ENCODE peak calls at places on chromosomes 1 and 21, in four cellular contexts. One of them, this sample, is unnamed.

GRCh38 chr1:183609313-183609712 is 19.1 kb upstream of the NCF2 start:
- DNase-seq in T1000: no peak
- DNase-seq in AG08396: peak; percentile 34
- DNase-seq in glomerular endothelial cell: peak; percentile 22
- DNase-seq in this sample: no peak

GRCh38 chr1:117967472-117967871 is 37.9 kb downstream of the WDR3 start:
- DNase-seq in T1000: no peak
- DNase-seq in AG08396: peak; percentile 21
- DNase-seq in glomerular endothelial cell: no peak
- DNase-seq in this sample: peak; percentile 14

GRCh38 chr1:159141584-159142518 is 29.6 kb upstream of the CADM3 start:
- DNase-seq in T1000: no peak
- DNase-seq in AG08396: peak; percentile 60
- DNase-seq in glomerular endothelial cell: no peak
- DNase-seq in this sample: peak; percentile 78

GRCh38 chr1:5693595-5693994 is 298.6 kb downstream of the NPHP4 start:
- DNase-seq in T1000: no peak
- DNase-seq in AG08396: no peak
- DNase-seq in glomerular endothelial cell: no peak
- DNase-seq in this sample: no peak

GRCh38 chr1:151846062-151846568 is 6.5 kb upstream of the C2CD4D start:
- DNase-seq in T1000: no peak
- DNase-seq in AG08396: peak; percentile 69
- DNase-seq in glomerular endothelial cell: no peak
- DNase-seq in this sample: no peak

GRCh38 chr21:46095106-46095719 is 2.7 kb upstream of the COL6A2 start:
- DNase-seq in T1000: no peak
- DNase-seq in AG08396: no peak
- DNase-seq in glomerular endothelial cell: no peak
- DNase-seq in this sample: no peak

GRCh38 chr1:10671551-10672375 is 124.7 kb downstream of the CASZ1 start:
- DNase-seq in T1000: no peak
- DNase-seq in AG08396: no peak
- DNase-seq in glomerular endothelial cell: no peak
- DNase-seq in this sample: no peak

GRCh38 chr1:147892731-147893214 is 9.8 kb upstream of the GJA8 start:
- DNase-seq in T1000: peak; percentile 10
- DNase-seq in AG08396: peak; percentile 68
- DNase-seq in glomerular endothelial cell: peak; percentile 36
- DNase-seq in this sample: no peak

GRCh38 chr1:214510477-214510876 is 40.9 kb downstream of the PTPN14 start:
- DNase-seq in T1000: no peak
- DNase-seq in AG08396: no peak
- DNase-seq in glomerular endothelial cell: no peak
- DNase-seq in this sample: no peak

GRCh38 chr1:180178511-180179161 is 24.0 kb downstream of the QSOX1 start:
- DNase-seq in T1000: peak; percentile 40
- DNase-seq in AG08396: peak; percentile 82
- DNase-seq in glomerular endothelial cell: no peak
- DNase-seq in this sample: no peak

GRCh38 chr1:70459502-70460225 is 48.6 kb downstream of the CTH start:
- DNase-seq in T1000: no peak
- DNase-seq in AG08396: no peak
- DNase-seq in glomerular endothelial cell: no peak
- DNase-seq in this sample: no peak

GRCh38 chr1:228118040-228118439 is 8.9 kb upstream of the MRPL55 start:
- DNase-seq in T1000: no peak
- DNase-seq in AG08396: no peak
- DNase-seq in glomerular endothelial cell: no peak
- DNase-seq in this sample: no peak

GRCh38 chr1:84780000-84780716 is 89.9 kb upstream of the SSX2IP start:
- DNase-seq in T1000: no peak
- DNase-seq in AG08396: no peak
- DNase-seq in glomerular endothelial cell: no peak
- DNase-seq in this sample: no peak

GRCh38 chr1:11888206-11888876 is 29.6 kb upstream of the NPPB start:
- DNase-seq in T1000: no peak
- DNase-seq in AG08396: no peak
- DNase-seq in glomerular endothelial cell: no peak
- DNase-seq in this sample: no peak

GRCh38 chr1:119316870-119317416 is 51.6 kb upstream of the HAO2 start:
- DNase-seq in T1000: no peak
- DNase-seq in AG08396: no peak
- DNase-seq in glomerular endothelial cell: no peak
- DNase-seq in this sample: no peak

GRCh38 chr21:35465750-35466149 is 416.6 kb upstream of the RUNX1 start:
- DNase-seq in T1000: no peak
- DNase-seq in AG08396: no peak
- DNase-seq in glomerular endothelial cell: no peak
- DNase-seq in this sample: no peak

GRCh38 chr1:54542962-54543539 is 5.0 kb upstream of the ACOT11 start:
- DNase-seq in T1000: no peak
- DNase-seq in AG08396: no peak
- DNase-seq in glomerular endothelial cell: no peak
- DNase-seq in this sample: no peak

GRCh38 chr1:225418059-225418458 is 9.8 kb downstream of the LBR start:
- DNase-seq in T1000: no peak
- DNase-seq in AG08396: no peak
- DNase-seq in glomerular endothelial cell: no peak
- DNase-seq in this sample: no peak

GRCh38 chr1:205543351-205544305 is 39.2 kb downstream of the CDK18 start:
- DNase-seq in T1000: peak; percentile 78
- DNase-seq in AG08396: peak; percentile 55
- DNase-seq in glomerular endothelial cell: peak; percentile 87
- DNase-seq in this sample: peak; percentile 76

GRCh38 chr1:182430263-182431068 is 19.5 kb upstream of the RGSL1 start:
- DNase-seq in T1000: no peak
- DNase-seq in AG08396: no peak
- DNase-seq in glomerular endothelial cell: no peak
- DNase-seq in this sample: no peak

GRCh38 chr1:160374701-160375443 is 8.0 kb downstream of the NHLH1 start:
- DNase-seq in T1000: no peak
- DNase-seq in AG08396: no peak
- DNase-seq in glomerular endothelial cell: no peak
- DNase-seq in this sample: peak; percentile 37

GRCh38 chr1:191671236-191671635 is 487.0 kb upstream of the RGS18 start:
- DNase-seq in T1000: no peak
- DNase-seq in AG08396: no peak
- DNase-seq in glomerular endothelial cell: no peak
- DNase-seq in this sample: no peak

GRCh38 chr1:5713101-5713820 is 279.0 kb downstream of the NPHP4 start:
- DNase-seq in T1000: no peak
- DNase-seq in AG08396: no peak
- DNase-seq in glomerular endothelial cell: no peak
- DNase-seq in this sample: no peak

GRCh38 chr1:203686091-203686632 is 59.5 kb downstream of the ATP2B4 start:
- DNase-seq in T1000: no peak
- DNase-seq in AG08396: no peak
- DNase-seq in glomerular endothelial cell: no peak
- DNase-seq in this sample: no peak

GRCh38 chr1:9437931-9438330 is 101.3 kb upstream of the SLC25A33 start:
- DNase-seq in T1000: no peak
- DNase-seq in AG08396: peak; percentile 58
- DNase-seq in glomerular endothelial cell: no peak
- DNase-seq in this sample: no peak